ENCODE peak calls at places on chromosomes 5 and 9, in nine cellular contexts. One of them, this sample, is unnamed. For H3K4me1, the result is how much of the 10 kb centered on the place peaks cover.

GRCh38 chr5:38715671-38716070 is 130.1 kb upstream of the OSMR start:
- DNase-seq in SJSA1: no peak
- DNase-seq in neural progenitor cell: peak
- DNase-seq in transverse colon: no peak
- DNase-seq in lower lobe of right lung: no peak
- DNase-seq in CD8-positive, alpha-beta T cell: no peak
- DNase-seq in Peyer's patch: no peak
- DNase-seq in CD8-positive, alpha-beta memory T cell: no peak
- DNase-seq in cardiac muscle cell: no peak
- DNase-seq in this sample: no peak

GRCh38 chr5:10595678-10596309 is 31.9 kb downstream of the ANKRD33B start:
- DNase-seq in cardiac muscle cell: no peak
- DNase-seq in neural progenitor cell: no peak
- DNase-seq in Peyer's patch: no peak
- DNase-seq in SJSA1: peak
- DNase-seq in CD8-positive, alpha-beta T cell: no peak
- DNase-seq in transverse colon: no peak
- DNase-seq in lower lobe of right lung: no peak
- DNase-seq in CD8-positive, alpha-beta memory T cell: no peak
- DNase-seq in this sample: peak

GRCh38 chr5:143401253-143401845 is 2.1 kb downstream of the NR3C1 start:
- DNase-seq in neural progenitor cell: peak
- DNase-seq in transverse colon: no peak
- DNase-seq in CD8-positive, alpha-beta memory T cell: no peak
- DNase-seq in CD8-positive, alpha-beta T cell: no peak
- DNase-seq in SJSA1: peak
- DNase-seq in lower lobe of right lung: no peak
- DNase-seq in cardiac muscle cell: no peak
- DNase-seq in Peyer's patch: no peak
- DNase-seq in this sample: no peak

GRCh38 chr9:93656426-93657222 is 80.2 kb downstream of the PHF2 start:
- DNase-seq in neural progenitor cell: no peak
- DNase-seq in CD8-positive, alpha-beta memory T cell: no peak
- DNase-seq in transverse colon: peak
- DNase-seq in Peyer's patch: no peak
- DNase-seq in CD8-positive, alpha-beta T cell: no peak
- DNase-seq in lower lobe of right lung: no peak
- DNase-seq in SJSA1: no peak
- DNase-seq in cardiac muscle cell: no peak
- DNase-seq in this sample: peak

GRCh38 chr5:75042511-75042910 is 9.8 kb downstream of the GCNT4 start:
- DNase-seq in SJSA1: no peak
- DNase-seq in transverse colon: no peak
- DNase-seq in CD8-positive, alpha-beta memory T cell: no peak
- DNase-seq in neural progenitor cell: no peak
- DNase-seq in Peyer's patch: no peak
- DNase-seq in CD8-positive, alpha-beta T cell: no peak
- DNase-seq in lower lobe of right lung: no peak
- DNase-seq in cardiac muscle cell: no peak
- DNase-seq in this sample: no peak

GRCh38 chr5:131221888-131222287 is 42.0 kb upstream of the CDC42SE2 start:
- DNase-seq in transverse colon: no peak
- DNase-seq in CD8-positive, alpha-beta T cell: no peak
- DNase-seq in cardiac muscle cell: no peak
- DNase-seq in SJSA1: no peak
- DNase-seq in neural progenitor cell: no peak
- DNase-seq in Peyer's patch: no peak
- DNase-seq in CD8-positive, alpha-beta memory T cell: no peak
- DNase-seq in lower lobe of right lung: no peak
- DNase-seq in this sample: no peak

GRCh38 chr9:87465791-87466190 is 31.9 kb upstream of the DAPK1 start:
- DNase-seq in CD8-positive, alpha-beta memory T cell: no peak
- DNase-seq in CD8-positive, alpha-beta T cell: no peak
- DNase-seq in neural progenitor cell: no peak
- DNase-seq in SJSA1: no peak
- DNase-seq in cardiac muscle cell: no peak
- DNase-seq in Peyer's patch: no peak
- DNase-seq in lower lobe of right lung: no peak
- DNase-seq in transverse colon: no peak
- DNase-seq in this sample: no peak

GRCh38 chr5:151156732-151157402 is 712 bp downstream of the ANXA6 start:
- DNase-seq in cardiac muscle cell: peak
- DNase-seq in SJSA1: peak
- DNase-seq in transverse colon: no peak
- DNase-seq in Peyer's patch: peak
- DNase-seq in CD8-positive, alpha-beta T cell: peak
- DNase-seq in lower lobe of right lung: no peak
- DNase-seq in CD8-positive, alpha-beta memory T cell: no peak
- DNase-seq in neural progenitor cell: peak
- DNase-seq in this sample: no peak

GRCh38 chr9:86176468-86176867 is 77.1 kb upstream of the GOLM1 start:
- DNase-seq in cardiac muscle cell: no peak
- DNase-seq in SJSA1: no peak
- DNase-seq in neural progenitor cell: no peak
- DNase-seq in lower lobe of right lung: no peak
- DNase-seq in Peyer's patch: no peak
- DNase-seq in CD8-positive, alpha-beta T cell: no peak
- DNase-seq in CD8-positive, alpha-beta memory T cell: no peak
- DNase-seq in transverse colon: no peak
- DNase-seq in this sample: peak

GRCh38 chr9:100714372-100715099 is 136.7 kb downstream of the CAVIN4 start:
- DNase-seq in neural progenitor cell: peak
- DNase-seq in CD8-positive, alpha-beta T cell: no peak
- DNase-seq in SJSA1: peak
- DNase-seq in Peyer's patch: no peak
- DNase-seq in CD8-positive, alpha-beta memory T cell: no peak
- DNase-seq in transverse colon: peak
- DNase-seq in cardiac muscle cell: peak
- DNase-seq in lower lobe of right lung: no peak
- DNase-seq in this sample: peak

GRCh38 chr9:4073371-4073770 is 226.5 kb downstream of the GLIS3 start:
- DNase-seq in CD8-positive, alpha-beta T cell: no peak
- DNase-seq in SJSA1: no peak
- DNase-seq in Peyer's patch: no peak
- DNase-seq in CD8-positive, alpha-beta memory T cell: no peak
- DNase-seq in cardiac muscle cell: no peak
- DNase-seq in lower lobe of right lung: no peak
- DNase-seq in neural progenitor cell: peak
- DNase-seq in transverse colon: no peak
- DNase-seq in this sample: no peak

GRCh38 chr5:128498844-128499455 is 39.1 kb downstream of the FBN2 start:
- DNase-seq in cardiac muscle cell: peak
- DNase-seq in SJSA1: peak
- DNase-seq in CD8-positive, alpha-beta memory T cell: no peak
- DNase-seq in lower lobe of right lung: no peak
- DNase-seq in Peyer's patch: no peak
- DNase-seq in transverse colon: no peak
- DNase-seq in neural progenitor cell: peak
- DNase-seq in CD8-positive, alpha-beta T cell: no peak
- DNase-seq in this sample: no peak

GRCh38 chr5:171956870-171957501 is 49.5 kb downstream of the FBXW11 start:
- DNase-seq in lower lobe of right lung: no peak
- DNase-seq in cardiac muscle cell: no peak
- DNase-seq in neural progenitor cell: no peak
- DNase-seq in CD8-positive, alpha-beta memory T cell: no peak
- DNase-seq in Peyer's patch: no peak
- DNase-seq in transverse colon: no peak
- DNase-seq in SJSA1: no peak
- DNase-seq in CD8-positive, alpha-beta T cell: no peak
- DNase-seq in this sample: no peak
- H3K4me1 ChIP-seq in lower lobe of right lung: half or more
- H3K4me1 ChIP-seq in cardiac muscle cell: half or more
- H3K4me1 ChIP-seq in neural progenitor cell: under half
- H3K4me1 ChIP-seq in CD8-positive, alpha-beta memory T cell: under half
- H3K4me1 ChIP-seq in Peyer's patch: under half
- H3K4me1 ChIP-seq in transverse colon: half or more
- H3K4me1 ChIP-seq in SJSA1: under half
- H3K4me1 ChIP-seq in CD8-positive, alpha-beta T cell: under half
- H3K4me1 ChIP-seq in this sample: under half

GRCh38 chr5:395921-396714 is 46.9 kb upstream of the EXOC3 start:
- DNase-seq in CD8-positive, alpha-beta T cell: no peak
- DNase-seq in neural progenitor cell: no peak
- DNase-seq in lower lobe of right lung: no peak
- DNase-seq in SJSA1: no peak
- DNase-seq in transverse colon: no peak
- DNase-seq in Peyer's patch: peak
- DNase-seq in cardiac muscle cell: no peak
- DNase-seq in CD8-positive, alpha-beta memory T cell: no peak
- DNase-seq in this sample: no peak
- H3K4me1 ChIP-seq in CD8-positive, alpha-beta T cell: under half
- H3K4me1 ChIP-seq in neural progenitor cell: under half
- H3K4me1 ChIP-seq in lower lobe of right lung: under half
- H3K4me1 ChIP-seq in SJSA1: half or more
- H3K4me1 ChIP-seq in transverse colon: under half
- H3K4me1 ChIP-seq in Peyer's patch: under half
- H3K4me1 ChIP-seq in cardiac muscle cell: under half
- H3K4me1 ChIP-seq in CD8-positive, alpha-beta memory T cell: under half
- H3K4me1 ChIP-seq in this sample: under half

DNA sequence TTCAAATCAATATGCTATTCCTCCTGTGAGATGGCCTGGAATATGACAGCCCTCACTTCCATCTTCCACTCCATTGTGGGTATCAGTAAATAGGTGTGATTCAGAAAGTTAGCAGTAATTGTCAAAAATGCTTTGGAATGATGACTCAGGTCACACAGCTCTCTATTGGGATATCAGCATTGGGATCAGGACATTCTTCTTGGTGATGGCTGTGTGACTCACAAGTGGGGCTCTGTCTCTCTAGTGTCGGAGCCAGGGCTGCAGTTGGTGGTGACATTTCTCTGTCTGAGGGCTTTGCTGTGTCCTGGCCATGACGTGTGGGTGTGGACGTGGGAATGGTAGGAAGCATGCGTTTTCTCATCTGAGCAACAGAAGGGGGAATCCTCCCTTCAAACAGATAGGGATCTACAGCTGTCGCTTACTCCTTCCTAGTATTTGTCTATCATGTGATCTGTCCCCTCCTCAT is 125.1 kb downstream of the TRIO start:
- DNase-seq in Peyer's patch: no peak
- DNase-seq in SJSA1: peak
- DNase-seq in lower lobe of right lung: no peak
- DNase-seq in cardiac muscle cell: no peak
- DNase-seq in CD8-positive, alpha-beta memory T cell: no peak
- DNase-seq in transverse colon: no peak
- DNase-seq in CD8-positive, alpha-beta T cell: no peak
- DNase-seq in neural progenitor cell: no peak
- DNase-seq in this sample: peak
- H3K4me1 ChIP-seq in Peyer's patch: under half
- H3K4me1 ChIP-seq in SJSA1: half or more
- H3K4me1 ChIP-seq in lower lobe of right lung: half or more
- H3K4me1 ChIP-seq in cardiac muscle cell: half or more
- H3K4me1 ChIP-seq in CD8-positive, alpha-beta memory T cell: under half
- H3K4me1 ChIP-seq in transverse colon: half or more
- H3K4me1 ChIP-seq in CD8-positive, alpha-beta T cell: under half
- H3K4me1 ChIP-seq in neural progenitor cell: under half
- H3K4me1 ChIP-seq in this sample: under half

GRCh38 chr9:113591899-113592625 is 128.5 kb downstream of the RGS3 start:
- DNase-seq in cardiac muscle cell: no peak
- DNase-seq in Peyer's patch: no peak
- DNase-seq in CD8-positive, alpha-beta T cell: no peak
- DNase-seq in SJSA1: no peak
- DNase-seq in lower lobe of right lung: peak
- DNase-seq in transverse colon: no peak
- DNase-seq in CD8-positive, alpha-beta memory T cell: no peak
- DNase-seq in neural progenitor cell: no peak
- DNase-seq in this sample: no peak

GRCh38 chr9:113593682-113594281 is 130.3 kb downstream of the RGS3 start:
- DNase-seq in CD8-positive, alpha-beta T cell: no peak
- DNase-seq in Peyer's patch: peak
- DNase-seq in SJSA1: peak
- DNase-seq in neural progenitor cell: peak
- DNase-seq in CD8-positive, alpha-beta memory T cell: no peak
- DNase-seq in cardiac muscle cell: peak
- DNase-seq in lower lobe of right lung: peak
- DNase-seq in transverse colon: peak
- DNase-seq in this sample: peak

GRCh38 chr9:113594484-113595299 is 131.2 kb downstream of the RGS3 start:
- DNase-seq in SJSA1: no peak
- DNase-seq in CD8-positive, alpha-beta T cell: no peak
- DNase-seq in Peyer's patch: no peak
- DNase-seq in transverse colon: no peak
- DNase-seq in lower lobe of right lung: peak
- DNase-seq in cardiac muscle cell: no peak
- DNase-seq in CD8-positive, alpha-beta memory T cell: no peak
- DNase-seq in neural progenitor cell: no peak
- DNase-seq in this sample: peak

GRCh38 chr9:113590991-113591898 is 127.7 kb downstream of the RGS3 start:
- DNase-seq in cardiac muscle cell: peak
- DNase-seq in CD8-positive, alpha-beta T cell: no peak
- DNase-seq in Peyer's patch: peak
- DNase-seq in SJSA1: peak
- DNase-seq in CD8-positive, alpha-beta memory T cell: no peak
- DNase-seq in lower lobe of right lung: peak
- DNase-seq in transverse colon: peak
- DNase-seq in neural progenitor cell: peak
- DNase-seq in this sample: peak

DNA sequence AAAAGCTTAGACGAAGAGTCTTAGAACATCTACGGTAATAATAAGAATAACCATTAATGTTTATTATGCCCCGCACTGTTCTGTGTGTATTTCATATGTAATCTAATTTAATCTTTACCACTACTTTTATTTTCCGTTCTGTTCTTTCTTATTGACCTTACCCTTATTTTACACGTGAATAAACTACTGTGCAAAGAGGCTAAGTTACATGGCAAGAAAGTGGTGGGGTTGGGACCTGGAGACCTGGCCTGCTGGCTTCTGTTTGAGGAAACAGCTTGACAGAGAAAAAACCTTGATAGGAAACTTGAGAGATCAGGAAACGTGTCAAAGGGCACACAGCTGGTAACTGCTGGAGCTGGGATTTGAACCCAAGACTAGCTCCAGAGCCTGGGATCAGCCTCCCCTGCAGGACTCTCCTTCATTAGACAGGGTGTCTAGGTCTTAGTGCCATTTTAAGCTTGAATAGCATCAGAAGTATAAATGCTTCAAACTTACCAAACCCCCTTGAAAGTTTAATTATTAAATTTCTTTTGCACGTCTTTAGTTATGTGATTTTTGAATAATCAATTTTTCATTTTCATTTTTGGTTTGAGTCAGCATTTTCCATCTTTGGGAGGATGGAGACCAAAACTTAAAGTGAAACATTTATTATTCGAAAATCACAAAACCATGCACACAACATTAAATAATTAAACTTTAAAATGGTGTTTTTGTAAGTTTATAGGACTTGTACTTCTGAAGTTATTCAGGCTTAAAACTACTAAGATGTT is 129.5 kb downstream of the RGS3 start:
- DNase-seq in neural progenitor cell: no peak
- DNase-seq in cardiac muscle cell: no peak
- DNase-seq in CD8-positive, alpha-beta T cell: no peak
- DNase-seq in SJSA1: no peak
- DNase-seq in transverse colon: no peak
- DNase-seq in Peyer's patch: no peak
- DNase-seq in lower lobe of right lung: no peak
- DNase-seq in CD8-positive, alpha-beta memory T cell: no peak
- DNase-seq in this sample: peak
- H3K4me1 ChIP-seq in neural progenitor cell: under half
- H3K4me1 ChIP-seq in cardiac muscle cell: under half
- H3K4me1 ChIP-seq in CD8-positive, alpha-beta T cell: under half
- H3K4me1 ChIP-seq in SJSA1: under half
- H3K4me1 ChIP-seq in transverse colon: under half
- H3K4me1 ChIP-seq in Peyer's patch: under half
- H3K4me1 ChIP-seq in lower lobe of right lung: half or more
- H3K4me1 ChIP-seq in CD8-positive, alpha-beta memory T cell: under half
- H3K4me1 ChIP-seq in this sample: under half

GRCh38 chr5:154761062-154761740 is 6.0 kb downstream of the LARP1 start:
- DNase-seq in CD8-positive, alpha-beta T cell: no peak
- DNase-seq in transverse colon: no peak
- DNase-seq in CD8-positive, alpha-beta memory T cell: no peak
- DNase-seq in cardiac muscle cell: no peak
- DNase-seq in Peyer's patch: peak
- DNase-seq in neural progenitor cell: no peak
- DNase-seq in SJSA1: no peak
- DNase-seq in lower lobe of right lung: no peak
- DNase-seq in this sample: no peak
- H3K4me1 ChIP-seq in CD8-positive, alpha-beta T cell: half or more
- H3K4me1 ChIP-seq in transverse colon: half or more
- H3K4me1 ChIP-seq in CD8-positive, alpha-beta memory T cell: half or more
- H3K4me1 ChIP-seq in cardiac muscle cell: under half
- H3K4me1 ChIP-seq in Peyer's patch: under half
- H3K4me1 ChIP-seq in neural progenitor cell: under half
- H3K4me1 ChIP-seq in SJSA1: under half
- H3K4me1 ChIP-seq in lower lobe of right lung: half or more
- H3K4me1 ChIP-seq in this sample: half or more